ENCODE peak calls at places on chromosomes 12 and 14, in eight cellular contexts. A is NAMALWA; P is ELF-1; K is GM10248; Z is left ventricle myocardium inferior; D is tibial artery; R is stimulated activated CD4-positive, alpha-beta T cell treated with anti-CD3 and anti-CD28 coated beads, Interleukin-1b, Interleukin-23, amount 100 ng/mL, for 24 hours; B is cardiac muscle cell. J is an unnamed sample.

GRCh38 chr14:68133856-68134255 is 314.3 kb downstream of the RAD51B start:
- DNase-seq in B (no peak), K (no peak), D (no peak), R (no peak), Z (no peak), A (no peak), P (no peak), J (no peak)

GRCh38 chr12:94941440-94941862 is 62.0 kb downstream of the NDUFA12 start:
- DNase-seq in P (no peak), R (peak), B (peak), A (no peak), D (peak), Z (peak), K (no peak), J (peak)

GRCh38 chr12:25269701-25270100 is 19.0 kb upstream of the KRAS start:
- DNase-seq in B (no peak), A (no peak), K (no peak), P (no peak), R (no peak), D (no peak), Z (no peak), J (no peak)

GRCh38 chr12:1618489-1618888 is 10.5 kb upstream of the WNT5B start:
- DNase-seq in Z (no peak), K (no peak), A (no peak), B (no peak), R (no peak), P (no peak), D (no peak), J (no peak)

GRCh38 chr14:60650382-60650961 is 1.2 kb upstream of the SIX1 start:
- DNase-seq in R (no peak), A (no peak), Z (no peak), D (no peak), B (no peak), K (no peak), P (peak), J (no peak)

GRCh38 chr12:6627598-6627997 is 8.2 kb downstream of the LPAR5 start:
- DNase-seq in P (no peak), R (no peak), A (no peak), K (no peak), D (no peak), B (no peak), Z (no peak), J (no peak)

GRCh38 chr12:86265329-86265695 is 9.1 kb upstream of the MGAT4C start:
- DNase-seq in A (no peak), P (no peak), R (no peak), D (no peak), B (no peak), K (no peak), Z (no peak), J (no peak)

GRCh38 chr14:90511795-90512331 is 115.0 kb downstream of the CALM1 start:
- DNase-seq in K (no peak), R (no peak), Z (no peak), B (no peak), A (no peak), P (no peak), D (no peak), J (no peak)

GRCh38 chr14:24443053-24443683 is 592 bp upstream of the SDR39U1 start:
- DNase-seq in P (no peak), A (peak), D (no peak), R (no peak), K (no peak), Z (no peak), B (no peak), J (no peak)

GRCh38 chr12:132006056-132006680 is 56.4 kb downstream of the EP400 start:
- DNase-seq in K (no peak), A (no peak), R (no peak), Z (no peak), D (peak), P (no peak), B (no peak), J (no peak)

GRCh38 chr14:68688872-68689371 is 103.9 kb downstream of the ZFP36L1 start:
- DNase-seq in Z (no peak), R (no peak), A (peak), D (peak), K (no peak), P (peak), B (no peak), J (no peak)

GRCh38 chr12:131948166-131948712 is 1.5 kb upstream of the EP400 start:
- DNase-seq in Z (no peak), B (no peak), D (peak), R (no peak), K (no peak), A (no peak), P (no peak), J (no peak)

GRCh38 chr12:95336387-95337067 is 118.9 kb downstream of the VEZT start:
- DNase-seq in R (no peak), A (peak), K (no peak), B (peak), D (peak), P (peak), Z (peak), J (peak)

GRCh38 chr12:4148418-4149056 is 125.0 kb upstream of the CCND2 start:
- DNase-seq in R (no peak), K (peak), Z (peak), D (peak), B (no peak), A (peak), P (no peak), J (peak)

GRCh38 chr12:6230321-6231110 is 30.3 kb downstream of the CD9 start:
- DNase-seq in B (no peak), R (peak), K (peak), P (no peak), Z (peak), D (peak), A (peak), J (peak)

GRCh38 chr12:126480396-126480795 is 1415.2 kb downstream of the AACS start:
- DNase-seq in A (no peak), Z (no peak), R (no peak), D (no peak), B (no peak), P (no peak), K (no peak), J (no peak)

GRCh38 chr14:104743461-104744380 is 9.2 kb upstream of the SIVA1 start:
- DNase-seq in K (no peak), R (no peak), Z (no peak), B (no peak), P (no peak), A (no peak), D (no peak), J (no peak)

J was measured in sciatic nerve.